ENCODE peak calls at places on chromosome 22, in ten cellular contexts. I is body of pancreas, K is heart left ventricle, S is lower lobe of right lung, W is H1, C is neural progenitor cell, O is cardiac muscle cell, P is stomach, B is heart right ventricle, X is keratinocyte. F is an unnamed sample.

GRCh38 chr22:37148031-37148651 is 1.6 kb downstream of the IL2RB start:
- DNase-seq in I (no peak), K (no peak), S (no peak), W (no peak), C (no peak), O (no peak), P (no peak), B (no peak), X (no peak), F (no peak)

GRCh38 chr22:46969491-46969890 is 207.0 kb downstream of the TBC1D22A start:
- DNase-seq in I (no peak), K (no peak), S (no peak), W (no peak), C (no peak), O (no peak), P (no peak), B (no peak), X (no peak), F (no peak)

GRCh38 chr22:27686534-27686933 is 115.0 kb downstream of the MN1 start:
- DNase-seq in I (peak; percentile 76), K (peak; percentile 85), S (no peak), W (no peak), C (no peak), O (peak; percentile 92), P (peak; percentile 87), B (peak; percentile 78), X (no peak), F (peak; percentile 63)

GRCh38 chr22:31243339-31244043 is 31.4 kb downstream of the LIMK2 start:
- DNase-seq in I (no peak), K (no peak), S (no peak), W (no peak), C (no peak), O (peak; percentile 12), P (no peak), B (no peak), X (no peak), F (no peak)

GRCh38 chr22:32177221-32177765 is 18.2 kb upstream of the C22orf42 start:
- DNase-seq in I (no peak), K (no peak), S (no peak), W (no peak), C (peak; percentile 6), O (no peak), P (no peak), B (no peak), X (no peak), F (no peak)

GRCh38 chr22:45103756-45104155 is 60.0 kb upstream of the NUP50 start:
- DNase-seq in I (no peak), K (no peak), S (no peak), W (no peak), C (peak; percentile 38), O (no peak), P (no peak), B (no peak), X (no peak), F (no peak)

GRCh38 chr22:32577591-32577990 is 103.0 kb downstream of the FBXO7 start:
- DNase-seq in I (no peak), K (no peak), S (no peak), W (no peak), C (no peak), O (no peak), P (no peak), B (no peak), X (no peak), F (no peak)

GRCh38 chr22:33722817-33723216 is 197.5 kb downstream of the LARGE1 start:
- DNase-seq in I (no peak), K (no peak), S (no peak), W (no peak), C (peak; percentile 33), O (no peak), P (no peak), B (no peak), X (peak; percentile 5), F (no peak)

GRCh38 chr22:22123960-22124278 is 120.7 kb upstream of the VPREB1 start:
- DNase-seq in I (no peak), K (no peak), S (no peak), W (no peak), C (no peak), O (no peak), P (no peak), B (no peak), X (no peak), F (peak; percentile 72)
- H3K27me3 ChIP-seq in I (no peaks in the 10 kb centered on the region), K (peaks cover 19% of the 10 kb centered on the region), S (peaks cover 20% of the 10 kb centered on the region), W (peaks cover 76% of the 10 kb centered on the region), C (peaks cover 95% of the 10 kb centered on the region), O (peaks cover 73% of the 10 kb centered on the region), P (no peaks in the 10 kb centered on the region), B (peaks cover 18% of the 10 kb centered on the region), X (no peaks in the 10 kb centered on the region), F (no peaks in the 10 kb centered on the region)

GRCh38 chr22:49968313-49968830 is 7.8 kb downstream of the PIM3 start:
- DNase-seq in I (peak; percentile 6), K (peak; percentile 53), S (peak; percentile 48), W (no peak), C (no peak), O (no peak), P (peak; percentile 34), B (peak; percentile 17), X (no peak), F (peak; percentile 14)

GRCh38 chr22:49971232-49972162 is 10.9 kb downstream of the PIM3 start:
- DNase-seq in I (peak; percentile 78), K (peak; percentile 91), S (peak; percentile 94), W (no peak), C (peak; percentile 64), O (peak; percentile 72), P (peak; percentile 93), B (peak; percentile 87), X (no peak), F (peak; percentile 84)

GRCh38 chr22:49968831-49969661 is 8.5 kb downstream of the PIM3 start:
- DNase-seq in I (no peak), K (peak; percentile 55), S (peak; percentile 56), W (no peak), C (peak; percentile 3), O (no peak), P (peak; percentile 27), B (peak; percentile 20), X (no peak), F (no peak)

GRCh38 chr22:49970528-49971231 is 10.1 kb downstream of the PIM3 start:
- DNase-seq in I (peak; percentile 97), K (peak; percentile 95), S (peak; percentile 97), W (peak; percentile 70), C (peak; percentile 79), O (peak; percentile 94), P (peak; percentile 96), B (peak; percentile 92), X (peak; percentile 95), F (peak; percentile 95)

GRCh38 chr22:49969751-49970527 is 9.4 kb downstream of the PIM3 start:
- DNase-seq in I (no peak), K (peak; percentile 53), S (peak; percentile 47), W (no peak), C (no peak), O (no peak), P (peak; percentile 26), B (peak; percentile 17), X (no peak), F (no peak)
- H3K4me3 ChIP-seq in I (no peak overlapping the region), K (no peak overlapping the region), S (no peak overlapping the region), W (no peak overlapping the region), C (no peak overlapping the region), O (no peak overlapping the region), P (no peak overlapping the region), B (no peak overlapping the region), X (no peak overlapping the region), F (no peak overlapping the region)

GRCh38 chr22:29801796-29802195 is 34.6 kb downstream of the UQCR10 start:
- DNase-seq in I (no peak), K (no peak), S (no peak), W (no peak), C (no peak), O (no peak), P (no peak), B (no peak), X (no peak), F (no peak)

GRCh38 chr22:29803190-29803589 is 34.9 kb downstream of the ASCC2 start:
- DNase-seq in I (no peak), K (no peak), S (no peak), W (no peak), C (no peak), O (no peak), P (no peak), B (no peak), X (no peak), F (no peak)

GRCh38 chr22:29799217-29799680 is 32.1 kb downstream of the UQCR10 start:
- DNase-seq in I (peak; percentile 94), K (peak; percentile 91), S (peak; percentile 95), W (no peak), C (no peak), O (peak; percentile 97), P (peak; percentile 95), B (peak; percentile 84), X (no peak), F (peak; percentile 78)

GRCh38 chr22:29798801-29799200 is 31.6 kb downstream of the UQCR10 start:
- DNase-seq in I (no peak), K (no peak), S (no peak), W (no peak), C (no peak), O (no peak), P (peak; percentile 46), B (peak; percentile 36), X (no peak), F (no peak)

GRCh38 chr22:29801153-29801552 is 34.0 kb downstream of the UQCR10 start:
- DNase-seq in I (no peak), K (no peak), S (no peak), W (no peak), C (peak; percentile 38), O (peak; percentile 51), P (peak; percentile 58), B (no peak), X (no peak), F (no peak)
- H3K4me1 ChIP-seq in I (peaks cover 37% of the 10 kb centered on the region), K (peaks cover 17% of the 10 kb centered on the region), S (peaks cover 51% of the 10 kb centered on the region), W (no peaks in the 10 kb centered on the region), C (peaks cover 6% of the 10 kb centered on the region), O (peaks cover 16% of the 10 kb centered on the region), P (peaks cover 62% of the 10 kb centered on the region), B (peaks cover 32% of the 10 kb centered on the region), X (peaks cover 14% of the 10 kb centered on the region), F (peaks cover 47% of the 10 kb centered on the region)

GRCh38 chr22:49848690-49849160 is 4.9 kb upstream of the ZBED4 start:
- DNase-seq in I (no peak), K (no peak), S (no peak), W (no peak), C (no peak), O (no peak), P (no peak), B (no peak), X (no peak), F (no peak)

GRCh38 chr22:49845666-49846459 is 7.8 kb upstream of the ZBED4 start:
- DNase-seq in I (no peak), K (no peak), S (no peak), W (no peak), C (no peak), O (no peak), P (no peak), B (no peak), X (no peak), F (no peak)

GRCh38 chr22:49850021-49850911 is 3.4 kb upstream of the ZBED4 start:
- DNase-seq in I (no peak), K (no peak), S (no peak), W (no peak), C (no peak), O (no peak), P (no peak), B (no peak), X (no peak), F (no peak)

GRCh38 chr22:49849161-49850020 is 4.3 kb upstream of the ZBED4 start:
- DNase-seq in I (no peak), K (no peak), S (no peak), W (no peak), C (no peak), O (no peak), P (no peak), B (no peak), X (no peak), F (no peak)

DNA sequence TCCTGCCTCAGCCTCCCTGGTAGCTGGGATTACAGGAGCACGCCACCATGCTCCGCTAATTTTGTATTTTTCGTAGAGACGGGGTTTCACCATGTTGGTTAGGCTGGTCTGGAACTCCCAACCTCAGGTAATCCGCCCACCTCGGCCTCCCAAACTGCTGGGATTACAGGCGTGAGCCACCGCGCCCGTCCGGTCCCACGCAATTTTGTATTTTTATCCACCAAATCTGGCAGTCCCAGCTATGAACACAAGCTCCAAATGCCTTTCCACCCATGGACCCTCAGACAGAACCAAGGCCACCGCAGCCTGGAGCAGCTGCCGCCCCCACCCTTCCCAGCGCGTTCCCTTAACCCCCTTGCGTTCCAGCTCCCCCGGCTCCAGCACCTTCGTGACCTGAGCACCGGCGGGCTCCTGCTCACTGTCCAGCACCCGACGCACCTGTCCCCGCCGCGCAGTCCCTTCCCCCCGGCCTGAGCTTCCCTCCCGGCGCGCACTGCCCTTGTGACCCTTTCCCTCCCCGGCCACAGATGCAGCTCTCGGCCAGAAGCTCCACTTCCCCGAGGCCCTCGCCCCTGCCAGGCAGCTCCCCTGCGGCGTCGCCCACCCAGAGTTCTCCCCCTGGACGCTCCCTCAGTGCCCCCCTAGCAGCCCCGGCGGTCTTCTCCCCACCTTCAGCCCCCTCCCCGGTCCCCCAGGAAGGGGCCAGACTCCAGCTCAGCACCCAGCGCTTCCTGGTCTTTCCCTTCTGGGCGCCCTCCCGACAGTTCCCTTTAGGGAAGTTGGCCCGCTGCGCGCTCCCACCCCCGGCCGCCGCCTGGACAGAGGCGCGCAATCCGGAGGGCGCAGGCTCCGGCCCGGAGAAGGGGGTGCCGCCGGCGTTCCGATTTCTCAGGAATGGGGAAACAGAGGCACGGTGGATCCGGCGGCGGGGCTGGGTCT is 5.6 kb upstream of the ZBED4 start:
- DNase-seq in I (peak; percentile 44), K (no peak), S (peak; percentile 77), W (no peak), C (peak; percentile 28), O (no peak), P (no peak), B (no peak), X (no peak), F (no peak)
- H3K27me3 ChIP-seq in I (no peaks in the 10 kb centered on the region), K (peaks cover 36% of the 10 kb centered on the region), S (peaks cover 35% of the 10 kb centered on the region), W (peaks cover 77% of the 10 kb centered on the region), C (peaks cover 98% of the 10 kb centered on the region), O (peaks cover 96% of the 10 kb centered on the region), P (peaks cover 33% of the 10 kb centered on the region), B (peaks cover 45% of the 10 kb centered on the region), X (peaks cover 48% of the 10 kb centered on the region), F (no peaks in the 10 kb centered on the region)